ENCODE peak calls at places on chromosomes 12 and 14, in six cellular contexts. One of them, this sample, is unnamed.

GRCh38 chr14:35969310-35969709 is 143.2 kb downstream of the BRMS1L start:
- DNase-seq in cardiac muscle cell: no peak
- DNase-seq in heart left ventricle: no peak
- DNase-seq in transverse colon: no peak
- DNase-seq in pancreas: no peak
- DNase-seq in lower lobe of right lung: no peak
- DNase-seq in this sample: no peak

GRCh38 chr12:53378705-53379388 is 1.1 kb upstream of the SP1 start:
- DNase-seq in cardiac muscle cell: no peak
- DNase-seq in heart left ventricle: no peak
- DNase-seq in transverse colon: no peak
- DNase-seq in pancreas: no peak
- DNase-seq in lower lobe of right lung: peak; percentile 6
- DNase-seq in this sample: no peak

GRCh38 chr12:67070307-67070600 is 198.9 kb upstream of the CAND1 start:
- DNase-seq in cardiac muscle cell: no peak
- DNase-seq in heart left ventricle: no peak
- DNase-seq in transverse colon: no peak
- DNase-seq in pancreas: no peak
- DNase-seq in lower lobe of right lung: no peak
- DNase-seq in this sample: no peak

GRCh38 chr14:71645656-71646055 is 286.6 kb upstream of the RGS6 start:
- DNase-seq in cardiac muscle cell: no peak
- DNase-seq in heart left ventricle: no peak
- DNase-seq in transverse colon: no peak
- DNase-seq in pancreas: no peak
- DNase-seq in lower lobe of right lung: no peak
- DNase-seq in this sample: no peak

GRCh38 chr12:75323663-75324062 is 6.5 kb downstream of the CAPS2 start:
- DNase-seq in cardiac muscle cell: no peak
- DNase-seq in heart left ventricle: no peak
- DNase-seq in transverse colon: no peak
- DNase-seq in pancreas: no peak
- DNase-seq in lower lobe of right lung: no peak
- DNase-seq in this sample: no peak

GRCh38 chr12:48883305-48884171 is 17.9 kb upstream of the RND1 start:
- DNase-seq in cardiac muscle cell: no peak
- DNase-seq in heart left ventricle: no peak
- DNase-seq in transverse colon: no peak
- DNase-seq in pancreas: no peak
- DNase-seq in lower lobe of right lung: no peak
- DNase-seq in this sample: peak; percentile 37

GRCh38 chr12:54658306-54659264 is 10.4 kb upstream of the DCD start:
- DNase-seq in cardiac muscle cell: peak; percentile 20
- DNase-seq in heart left ventricle: no peak
- DNase-seq in transverse colon: peak; percentile 15
- DNase-seq in pancreas: no peak
- DNase-seq in lower lobe of right lung: peak; percentile 50
- DNase-seq in this sample: peak; percentile 28

GRCh38 chr12:13853471-13853870 is 127.9 kb downstream of the GRIN2B start:
- DNase-seq in cardiac muscle cell: no peak
- DNase-seq in heart left ventricle: no peak
- DNase-seq in transverse colon: no peak
- DNase-seq in pancreas: no peak
- DNase-seq in lower lobe of right lung: no peak
- DNase-seq in this sample: no peak

GRCh38 chr12:25689996-25690501 is 137.0 kb upstream of the LMNTD1 start:
- DNase-seq in cardiac muscle cell: no peak
- DNase-seq in heart left ventricle: peak; percentile 34
- DNase-seq in transverse colon: peak; percentile 39
- DNase-seq in pancreas: peak; percentile 85
- DNase-seq in lower lobe of right lung: peak; percentile 50
- DNase-seq in this sample: peak; percentile 28

GRCh38 chr14:52244328-52244727 is 23.2 kb upstream of the PTGDR start:
- DNase-seq in cardiac muscle cell: no peak
- DNase-seq in heart left ventricle: no peak
- DNase-seq in transverse colon: no peak
- DNase-seq in pancreas: no peak
- DNase-seq in lower lobe of right lung: no peak
- DNase-seq in this sample: no peak

GRCh38 chr12:66092559-66093269 is 37.8 kb downstream of the LLPH start:
- DNase-seq in cardiac muscle cell: no peak
- DNase-seq in heart left ventricle: no peak
- DNase-seq in transverse colon: no peak
- DNase-seq in pancreas: no peak
- DNase-seq in lower lobe of right lung: no peak
- DNase-seq in this sample: no peak

GRCh38 chr14:21924479-21924878 is 250.9 kb upstream of the OR4E1 start:
- DNase-seq in cardiac muscle cell: peak; percentile 5
- DNase-seq in heart left ventricle: no peak
- DNase-seq in transverse colon: peak; percentile 42
- DNase-seq in pancreas: no peak
- DNase-seq in lower lobe of right lung: no peak
- DNase-seq in this sample: no peak

GRCh38 chr12:47854531-47854930 is 34.8 kb upstream of the HDAC7 start:
- DNase-seq in cardiac muscle cell: no peak
- DNase-seq in heart left ventricle: no peak
- DNase-seq in transverse colon: no peak
- DNase-seq in pancreas: no peak
- DNase-seq in lower lobe of right lung: no peak
- DNase-seq in this sample: no peak

GRCh38 chr12:122395319-122395718 is 27.1 kb downstream of the CLIP1 start:
- DNase-seq in cardiac muscle cell: no peak
- DNase-seq in heart left ventricle: no peak
- DNase-seq in transverse colon: no peak
- DNase-seq in pancreas: no peak
- DNase-seq in lower lobe of right lung: no peak
- DNase-seq in this sample: no peak

GRCh38 chr12:41743835-41744234 is 400.8 kb downstream of the GXYLT1 start:
- DNase-seq in cardiac muscle cell: no peak
- DNase-seq in heart left ventricle: no peak
- DNase-seq in transverse colon: no peak
- DNase-seq in pancreas: no peak
- DNase-seq in lower lobe of right lung: no peak
- DNase-seq in this sample: no peak

GRCh38 chr12:62438098-62438692 is 28.4 kb upstream of the MON2 start:
- DNase-seq in cardiac muscle cell: peak; percentile 67
- DNase-seq in heart left ventricle: peak; percentile 25
- DNase-seq in transverse colon: peak; percentile 60
- DNase-seq in pancreas: no peak
- DNase-seq in lower lobe of right lung: no peak
- DNase-seq in this sample: peak; percentile 74

GRCh38 chr14:90397401-90398314 is 829 bp downstream of the CALM1 start:
- DNase-seq in cardiac muscle cell: peak; percentile 57
- DNase-seq in heart left ventricle: peak; percentile 84
- DNase-seq in transverse colon: peak; percentile 66
- DNase-seq in pancreas: peak; percentile 86
- DNase-seq in lower lobe of right lung: peak; percentile 78
- DNase-seq in this sample: peak; percentile 76

GRCh38 chr14:91901449-91902250 is 34.3 kb upstream of the TC2N start:
- DNase-seq in cardiac muscle cell: no peak
- DNase-seq in heart left ventricle: no peak
- DNase-seq in transverse colon: no peak
- DNase-seq in pancreas: no peak
- DNase-seq in lower lobe of right lung: no peak
- DNase-seq in this sample: no peak

GRCh38 chr12:92288533-92288932 is 142.9 kb upstream of the BTG1 start:
- DNase-seq in cardiac muscle cell: no peak
- DNase-seq in heart left ventricle: no peak
- DNase-seq in transverse colon: no peak
- DNase-seq in pancreas: no peak
- DNase-seq in lower lobe of right lung: no peak
- DNase-seq in this sample: no peak

GRCh38 chr12:1881301-1881700 is 37.2 kb downstream of the CACNA2D4 start:
- DNase-seq in cardiac muscle cell: no peak
- DNase-seq in heart left ventricle: no peak
- DNase-seq in transverse colon: no peak
- DNase-seq in pancreas: no peak
- DNase-seq in lower lobe of right lung: no peak
- DNase-seq in this sample: peak; percentile 11

GRCh38 chr12:81369175-81369574 is 291.3 kb downstream of the ACSS3 start:
- DNase-seq in cardiac muscle cell: no peak
- DNase-seq in heart left ventricle: no peak
- DNase-seq in transverse colon: no peak
- DNase-seq in pancreas: no peak
- DNase-seq in lower lobe of right lung: no peak
- DNase-seq in this sample: no peak

GRCh38 chr12:8156845-8157244 is at the start of gene ZNF705A:
- DNase-seq in cardiac muscle cell: no peak
- DNase-seq in heart left ventricle: no peak
- DNase-seq in transverse colon: no peak
- DNase-seq in pancreas: no peak
- DNase-seq in lower lobe of right lung: no peak
- DNase-seq in this sample: no peak
- H3K27ac ChIP-seq in cardiac muscle cell: no peak within 1 kb of the TSS
- H3K27ac ChIP-seq in heart left ventricle: no peak within 1 kb of the TSS
- H3K27ac ChIP-seq in transverse colon: no peak within 1 kb of the TSS
- H3K27ac ChIP-seq in pancreas: no peak within 1 kb of the TSS
- H3K27ac ChIP-seq in lower lobe of right lung: peak within 1 kb of the TSS; percentile 26
- H3K27ac ChIP-seq in this sample: no peak within 1 kb of the TSS

DNA sequence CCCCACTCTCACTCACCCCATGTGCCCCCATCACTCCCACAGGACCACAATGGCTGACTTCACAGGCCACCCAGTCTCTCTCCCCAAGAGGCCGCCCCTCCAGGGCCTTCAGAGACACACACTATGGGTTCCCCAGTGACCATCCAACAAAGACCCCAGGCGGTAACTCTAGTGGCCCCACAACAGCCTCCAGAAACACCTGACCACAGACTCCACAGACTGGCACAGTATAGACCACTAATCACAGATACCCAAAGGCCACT is 3.0 kb downstream of the ZNF605 start:
- DNase-seq in cardiac muscle cell: no peak
- DNase-seq in heart left ventricle: no peak
- DNase-seq in transverse colon: no peak
- DNase-seq in pancreas: no peak
- DNase-seq in lower lobe of right lung: no peak
- DNase-seq in this sample: no peak
- H3K9me3 ChIP-seq in cardiac muscle cell: no peaks in the 10 kb centered on the region
- H3K9me3 ChIP-seq in heart left ventricle: peaks cover 12% of the 10 kb centered on the region
- H3K9me3 ChIP-seq in transverse colon: peaks cover 31% of the 10 kb centered on the region
- H3K9me3 ChIP-seq in pancreas: no peaks in the 10 kb centered on the region
- H3K9me3 ChIP-seq in lower lobe of right lung: peaks cover 37% of the 10 kb centered on the region
- H3K9me3 ChIP-seq in this sample: peaks cover 6% of the 10 kb centered on the region

GRCh38 chr12:130992448-130992847 is 38.7 kb downstream of the ADGRD1 start:
- DNase-seq in cardiac muscle cell: no peak
- DNase-seq in heart left ventricle: no peak
- DNase-seq in transverse colon: no peak
- DNase-seq in pancreas: no peak
- DNase-seq in lower lobe of right lung: peak; percentile 88
- DNase-seq in this sample: no peak
- H3K4me3 ChIP-seq in cardiac muscle cell: no peak overlapping the region
- H3K4me3 ChIP-seq in heart left ventricle: no peak overlapping the region
- H3K4me3 ChIP-seq in transverse colon: no peak overlapping the region
- H3K4me3 ChIP-seq in pancreas: no peak overlapping the region
- H3K4me3 ChIP-seq in lower lobe of right lung: peak overlapping the region; percentile 33
- H3K4me3 ChIP-seq in this sample: no peak overlapping the region

DNA sequence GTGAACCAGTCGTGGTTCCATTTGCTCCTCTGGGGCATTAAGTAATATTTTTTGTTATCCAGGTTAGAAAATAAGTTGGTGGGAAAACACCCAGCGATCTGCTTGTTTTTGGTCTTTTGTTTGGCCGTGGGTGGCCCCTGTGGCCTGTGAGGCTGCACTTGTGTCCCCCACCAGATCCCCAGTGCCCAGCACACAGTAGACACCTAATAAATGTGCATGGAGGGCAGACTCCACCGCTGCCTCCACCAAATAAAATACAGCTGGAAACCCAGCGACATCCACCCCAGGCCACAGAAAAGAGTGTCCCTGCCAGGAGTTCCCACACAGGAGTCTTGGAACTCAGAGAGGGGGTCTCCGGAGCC is 8.3 kb upstream of the PPP1R13B start:
- DNase-seq in cardiac muscle cell: no peak
- DNase-seq in heart left ventricle: no peak
- DNase-seq in transverse colon: no peak
- DNase-seq in pancreas: no peak
- DNase-seq in lower lobe of right lung: no peak
- DNase-seq in this sample: no peak
- H3K27ac ChIP-seq in cardiac muscle cell: peak overlapping the region; percentile 65
- H3K27ac ChIP-seq in heart left ventricle: no peak overlapping the region
- H3K27ac ChIP-seq in transverse colon: no peak overlapping the region
- H3K27ac ChIP-seq in pancreas: peak overlapping the region; percentile 64
- H3K27ac ChIP-seq in lower lobe of right lung: peak overlapping the region; percentile 70
- H3K27ac ChIP-seq in this sample: no peak overlapping the region

GRCh38 chr12:112218150-112218549 is 92.8 kb downstream of the TRAFD1 start:
- DNase-seq in cardiac muscle cell: no peak
- DNase-seq in heart left ventricle: no peak
- DNase-seq in transverse colon: no peak
- DNase-seq in pancreas: no peak
- DNase-seq in lower lobe of right lung: no peak
- DNase-seq in this sample: no peak

GRCh38 chr12:112214064-112214463 is 88.7 kb downstream of the TRAFD1 start:
- DNase-seq in cardiac muscle cell: no peak
- DNase-seq in heart left ventricle: no peak
- DNase-seq in transverse colon: no peak
- DNase-seq in pancreas: no peak
- DNase-seq in lower lobe of right lung: no peak
- DNase-seq in this sample: no peak

GRCh38 chr12:112219195-112219594 is 93.8 kb downstream of the TRAFD1 start:
- DNase-seq in cardiac muscle cell: no peak
- DNase-seq in heart left ventricle: no peak
- DNase-seq in transverse colon: no peak
- DNase-seq in pancreas: no peak
- DNase-seq in lower lobe of right lung: no peak
- DNase-seq in this sample: no peak

GRCh38 chr12:112217647-112218046 is 92.3 kb downstream of the TRAFD1 start:
- DNase-seq in cardiac muscle cell: no peak
- DNase-seq in heart left ventricle: no peak
- DNase-seq in transverse colon: no peak
- DNase-seq in pancreas: no peak
- DNase-seq in lower lobe of right lung: no peak
- DNase-seq in this sample: no peak

DNA sequence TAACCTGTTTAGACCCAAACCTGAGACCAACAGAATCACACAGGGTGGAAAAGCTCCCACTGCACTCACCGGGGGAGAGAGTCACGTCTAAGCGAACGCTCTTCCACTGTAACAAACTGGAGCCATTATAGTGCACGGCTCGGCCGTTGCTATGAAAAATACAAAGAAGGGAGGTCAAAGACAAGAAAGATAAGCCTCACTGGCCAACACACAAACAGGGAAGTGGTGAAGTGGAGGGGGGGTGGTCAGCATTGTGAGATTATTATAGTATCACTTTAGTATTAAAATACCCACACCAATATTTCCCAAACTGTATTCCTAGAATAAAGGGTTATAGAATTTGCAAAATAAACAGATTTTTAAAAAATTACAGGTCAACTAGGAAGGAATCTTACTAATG is 90.9 kb downstream of the TRAFD1 start:
- DNase-seq in cardiac muscle cell: no peak
- DNase-seq in heart left ventricle: no peak
- DNase-seq in transverse colon: no peak
- DNase-seq in pancreas: no peak
- DNase-seq in lower lobe of right lung: no peak
- DNase-seq in this sample: no peak
- H3K9me3 ChIP-seq in cardiac muscle cell: no peaks in the 10 kb centered on the region
- H3K9me3 ChIP-seq in heart left ventricle: no peaks in the 10 kb centered on the region
- H3K9me3 ChIP-seq in transverse colon: no peaks in the 10 kb centered on the region
- H3K9me3 ChIP-seq in pancreas: no peaks in the 10 kb centered on the region
- H3K9me3 ChIP-seq in lower lobe of right lung: no peaks in the 10 kb centered on the region
- H3K9me3 ChIP-seq in this sample: no peaks in the 10 kb centered on the region